ENCODE peak calls at places on chromosomes 16 and 17, in five cellular contexts. D is fibroblast of lung, K is HL-60, H is right atrium auricular region, J is body of pancreas. G is an unnamed sample.

GRCh38 chr16:28572659-28573510 is 19.2 kb downstream of the SGF29 start:
- DNase-seq in D (peak; percentile 11), K (no peak), H (peak; percentile 65), J (no peak), G (no peak)

GRCh38 chr16:85296859-85297698 is 184.8 kb upstream of the CIBAR2 start:
- DNase-seq in D (no peak), K (no peak), H (no peak), J (peak; percentile 70), G (peak; percentile 46)

GRCh38 chr17:13581925-13582324 is 19.8 kb downstream of the HS3ST3A1 start:
- DNase-seq in D (peak; percentile 76), K (no peak), H (no peak), J (no peak), G (no peak)

GRCh38 chr17:13601776-13602551 is at the start of gene HS3ST3A1:
- DNase-seq in D (peak; percentile 94), K (no peak), H (no peak), J (no peak), G (no peak)

GRCh38 chr17:30922235-30922993 is 669 bp downstream of the ADAP2 start:
- DNase-seq in D (no peak), K (no peak), H (no peak), J (peak; percentile 19), G (no peak)

GRCh38 chr17:41334899-41335298 is 15.7 kb downstream of the KRT33A start:
- DNase-seq in D (no peak), K (no peak), H (no peak), J (no peak), G (no peak)

GRCh38 chr17:35088647-35088910 is 25.1 kb upstream of the RFFL start:
- DNase-seq in D (no peak), K (no peak), H (no peak), J (peak; percentile 57), G (no peak)

GRCh38 chr16:84138824-84139627 is 6.0 kb downstream of the HSDL1 start:
- DNase-seq in D (peak; percentile 54), K (no peak), H (no peak), J (no peak), G (no peak)

GRCh38 chr17:77606865-77607210 is 351.7 kb upstream of the TNRC6C start:
- DNase-seq in D (no peak), K (no peak), H (no peak), J (no peak), G (no peak)

GRCh38 chr16:27838536-27839175 is 224.9 kb downstream of the GSG1L start:
- DNase-seq in D (no peak), K (no peak), H (no peak), J (no peak), G (no peak)

GRCh38 chr16:11561440-11561797 is 25.3 kb downstream of the LITAF start:
- DNase-seq in D (no peak), K (no peak), H (no peak), J (no peak), G (no peak)

GRCh38 chr16:15898654-15899053 is 10.3 kb upstream of the CEP20 start:
- DNase-seq in D (no peak), K (no peak), H (no peak), J (no peak), G (no peak)

GRCh38 chr16:71794943-71795342 is 13.7 kb downstream of the AP1G1 start:
- DNase-seq in D (no peak), K (no peak), H (no peak), J (no peak), G (no peak)

GRCh38 chr17:81486174-81486810 is 26.3 kb downstream of the ACTG1 start:
- DNase-seq in D (no peak), K (no peak), H (no peak), J (no peak), G (no peak)

GRCh38 chr16:24070851-24071250 is 185.3 kb upstream of the CACNG3 start:
- DNase-seq in D (peak; percentile 6), K (peak; percentile 8), H (peak; percentile 28), J (no peak), G (no peak)

GRCh38 chr16:20614201-20615141 is 38.3 kb upstream of the ACSM2B start:
- DNase-seq in D (no peak), K (no peak), H (no peak), J (peak; percentile 80), G (no peak)

GRCh38 chr17:29930399-29931010 is 477 bp upstream of the SSH2 start:
- DNase-seq in D (no peak), K (no peak), H (no peak), J (no peak), G (no peak)

GRCh38 chr17:9676742-9677387 is 31.5 kb downstream of the USP43 start:
- DNase-seq in D (peak; percentile 94), K (no peak), H (no peak), J (no peak), G (no peak)

GRCh38 chr17:63476494-63476856 is 386 bp upstream of the ACE start:
- DNase-seq in D (peak; percentile 22), K (no peak), H (no peak), J (no peak), G (no peak)

GRCh38 chr16:20023190-20023589 is 50.5 kb downstream of the GPR139 start:
- DNase-seq in D (peak; percentile 10), K (no peak), H (no peak), J (no peak), G (no peak)

GRCh38 chr17:12097326-12097725 is 76.6 kb downstream of the MAP2K4 start:
- DNase-seq in D (no peak), K (no peak), H (no peak), J (no peak), G (no peak)

GRCh38 chr17:79850571-79851460 is 11.6 kb upstream of the CBX4 start:
- DNase-seq in D (peak; percentile 90), K (no peak), H (no peak), J (no peak), G (no peak)

GRCh38 chr16:60414617-60415016 is 1621.6 kb downstream of the CDH8 start:
- DNase-seq in D (no peak), K (no peak), H (no peak), J (no peak), G (no peak)

GRCh38 chr17:77687921-77688320 is 270.6 kb upstream of the TNRC6C start:
- DNase-seq in D (no peak), K (no peak), H (no peak), J (no peak), G (no peak)

GRCh38 chr16:85269165-85269564 is 156.9 kb upstream of the CIBAR2 start:
- DNase-seq in D (no peak), K (no peak), H (no peak), J (no peak), G (no peak)

GRCh38 chr17:76366247-76366646 is 12.5 kb upstream of the PRPSAP1 start:
- DNase-seq in D (no peak), K (no peak), H (no peak), J (no peak), G (no peak)

GRCh38 chr17:15954222-15954621 is 9.3 kb downstream of the ADORA2B start:
- DNase-seq in D (peak; percentile 90), K (no peak), H (no peak), J (peak; percentile 42), G (no peak)

GRCh38 chr16:1446296-1447080 is 2.1 kb upstream of the CCDC154 start:
- DNase-seq in D (no peak), K (no peak), H (no peak), J (no peak), G (no peak)

GRCh38 chr17:51298508-51299371 is 38.4 kb downstream of the UTP18 start:
- DNase-seq in D (peak; percentile 32), K (no peak), H (no peak), J (peak; percentile 11), G (no peak)

GRCh38 chr16:30533748-30534367 is 800 bp downstream of the ZNF747 start:
- DNase-seq in D (no peak), K (no peak), H (no peak), J (no peak), G (no peak)

GRCh38 chr16:50081428-50082018 is 15.8 kb downstream of the HEATR3 start:
- DNase-seq in D (no peak), K (no peak), H (no peak), J (no peak), G (no peak)

GRCh38 chr16:17138801-17139200 is 332.0 kb downstream of the XYLT1 start:
- DNase-seq in D (peak; percentile 17), K (no peak), H (no peak), J (no peak), G (no peak)

GRCh38 chr16:57677622-57678369 is 9.7 kb downstream of the ADGRG3 start:
- DNase-seq in D (no peak), K (no peak), H (no peak), J (peak; percentile 85), G (no peak)

GRCh38 chr16:67428146-67428731 is 2.7 kb upstream of the HSD11B2 start:
- DNase-seq in D (peak; percentile 27), K (no peak), H (no peak), J (peak; percentile 87), G (peak; percentile 36)
- H3K27me3 ChIP-seq in D (peaks cover 34% of the 10 kb centered on the region), K (peaks cover 29% of the 10 kb centered on the region), H (no peaks in the 10 kb centered on the region), J (no peaks in the 10 kb centered on the region), G (peaks cover 35% of the 10 kb centered on the region)

GRCh38 chr17:73650617-73651200 is 6.5 kb upstream of the SDK2 start:
- DNase-seq in D (no peak), K (no peak), H (peak; percentile 51), J (no peak), G (no peak)

GRCh38 chr17:73657473-73658116 is 13.3 kb upstream of the SDK2 start:
- DNase-seq in D (peak; percentile 6), K (no peak), H (no peak), J (peak; percentile 55), G (peak; percentile 48)

GRCh38 chr17:73652886-73653480 is 8.7 kb upstream of the SDK2 start:
- DNase-seq in D (no peak), K (no peak), H (peak; percentile 16), J (no peak), G (no peak)

GRCh38 chr17:73653810-73654209 is 9.6 kb upstream of the SDK2 start:
- DNase-seq in D (no peak), K (no peak), H (no peak), J (no peak), G (no peak)

DNA sequence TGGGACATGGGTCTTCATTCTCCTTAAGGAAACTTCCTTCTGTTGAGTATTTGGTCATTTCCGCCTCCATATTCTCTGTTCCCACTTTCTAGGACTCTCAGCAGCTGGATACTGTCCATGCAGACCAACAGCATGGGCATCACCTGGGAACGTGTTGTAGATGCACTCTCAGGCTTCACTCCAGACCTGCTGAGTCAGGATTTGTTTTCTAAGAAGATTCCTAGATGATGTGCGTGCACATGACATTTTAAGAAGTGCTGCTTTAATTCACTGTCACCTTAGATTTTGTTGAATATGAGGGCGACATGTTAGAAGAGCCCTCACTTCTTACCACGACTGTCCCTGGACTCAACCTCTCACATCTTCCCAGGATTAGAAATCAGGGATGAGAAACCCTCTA is 10.0 kb upstream of the SDK2 start:
- DNase-seq in D (no peak), K (no peak), H (peak; percentile 38), J (no peak), G (no peak)
- TF ChIP-seq CTCF in D (no peak), K (no peak), H (no peak), J (no peak), G (no peak)

DNA sequence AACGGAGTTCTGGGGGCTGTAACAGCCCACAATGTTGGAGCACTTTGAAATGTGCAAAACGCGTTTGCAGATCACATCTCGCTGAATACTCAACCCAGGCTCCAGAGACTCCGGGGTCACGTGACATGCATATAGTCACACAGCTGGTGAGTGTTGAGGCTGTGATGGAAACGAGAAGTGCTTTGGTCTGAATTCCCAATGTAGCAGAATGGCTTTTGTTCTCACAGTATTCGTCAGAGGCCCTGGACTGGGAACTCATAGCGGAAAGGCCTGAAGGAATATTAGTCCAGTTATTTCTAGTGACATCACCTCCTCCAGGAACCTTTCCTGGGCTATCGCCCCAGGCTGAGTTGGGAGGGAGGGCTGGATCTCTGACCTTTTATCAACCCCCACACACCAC is 95.8 kb upstream of the CRHR1 start:
- DNase-seq in D (no peak), K (no peak), H (no peak), J (no peak), G (no peak)
- H3K27ac ChIP-seq in D (no peak overlapping the region), K (no peak overlapping the region), H (no peak overlapping the region), J (no peak overlapping the region), G (no peak overlapping the region)

GRCh38 chr17:68200689-68201424 is 47.0 kb upstream of the AMZ2 start:
- DNase-seq in D (peak; percentile 57), K (peak; percentile 28), H (peak; percentile 83), J (peak; percentile 78), G (peak; percentile 69)
- H3K27me3 ChIP-seq in D (peaks cover 37% of the 10 kb centered on the region), K (peaks cover 50% of the 10 kb centered on the region), H (peaks cover 37% of the 10 kb centered on the region), J (peaks cover 28% of the 10 kb centered on the region), G (peaks cover 19% of the 10 kb centered on the region)